ENCODE peak calls at places on chromosomes 11 and 22, in four cellular contexts. E is right lobe of liver, Q is IMR-90, B is endothelial cell of umbilical vein. V is an unnamed sample.
A peak's percentile ranks its signal among the peaks of the same experiment; 100 is the strongest.

GRCh38 chr11:126459691-126460404 is 104.4 kb downstream of the ST3GAL4 start:
- DNase-seq in E (no peak), B (no peak), Q (peak; percentile 91), V (no peak)

GRCh38 chr11:71283960-71284359 is 31.6 kb upstream of the SHANK2 start:
- DNase-seq in Q (no peak), E (no peak), B (no peak), V (no peak)

GRCh38 chr22:47153854-47154542 is 391.5 kb downstream of the TBC1D22A start:
- DNase-seq in B (no peak), E (no peak), Q (peak; percentile 13), V (no peak)

GRCh38 chr11:47412152-47412746 is 3.9 kb downstream of the SLC39A13 start:
- DNase-seq in E (peak; percentile 70), B (no peak), Q (peak; percentile 26), V (peak; percentile 71)

GRCh38 chr22:47056361-47056760 is 293.9 kb downstream of the TBC1D22A start:
- DNase-seq in E (peak; percentile 35), B (no peak), Q (no peak), V (no peak)

GRCh38 chr11:17550455-17551346 is 3.6 kb downstream of the OTOG start:
- DNase-seq in E (no peak), B (no peak), Q (no peak), V (no peak)

GRCh38 chr11:7574491-7575129 is 60.8 kb downstream of the PPFIBP2 start:
- DNase-seq in B (no peak), E (no peak), Q (no peak), V (no peak)

GRCh38 chr11:2489103-2489502 is 44.3 kb downstream of the KCNQ1 start:
- DNase-seq in Q (no peak), E (no peak), B (no peak), V (no peak)

GRCh38 chr11:120780239-120780638 is 243.7 kb upstream of the TBCEL start:
- DNase-seq in E (no peak), Q (peak; percentile 18), B (peak; percentile 80), V (no peak)

GRCh38 chr22:47174671-47175111 is 412.2 kb downstream of the TBC1D22A start:
- DNase-seq in B (no peak), Q (no peak), E (peak; percentile 42), V (no peak)

GRCh38 chr11:114219559-114220349 is 76.4 kb upstream of the NNMT start:
- DNase-seq in Q (peak; percentile 11), E (no peak), B (peak; percentile 95), V (no peak)

GRCh38 chr11:64745219-64745522 is 1.2 kb upstream of the RASGRP2 start:
- DNase-seq in Q (no peak), E (peak; percentile 89), B (peak; percentile 32), V (no peak)

GRCh38 chr11:78168539-78169477 is 19.6 kb downstream of the KCTD21 start:
- DNase-seq in B (peak; percentile 88), E (peak; percentile 90), Q (peak; percentile 88), V (no peak)

GRCh38 chr22:18152519-18152918 is 2.5 kb downstream of the USP18 start:
- DNase-seq in B (no peak), E (no peak), Q (no peak), V (no peak)

GRCh38 chr22:37281646-37282384 is 493 bp upstream of the CYTH4 start:
- DNase-seq in E (no peak), B (no peak), Q (no peak), V (no peak)

GRCh38 chr11:85752890-85753581 is 57.9 kb downstream of the SYTL2 start:
- DNase-seq in E (no peak), Q (no peak), B (peak; percentile 9), V (no peak)

GRCh38 chr22:31177420-31178162 is 17.6 kb downstream of the RNF185 start:
- DNase-seq in Q (peak; percentile 96), E (no peak), B (no peak), V (peak; percentile 40)

GRCh38 chr11:110337570-110338193 is 41.3 kb upstream of the RDX start:
- DNase-seq in E (no peak), B (peak; percentile 73), Q (peak; percentile 52), V (no peak)

GRCh38 chr11:31813242-31813960 is 2.3 kb upstream of the PAX6 start:
- DNase-seq in Q (no peak), E (no peak), B (no peak), V (no peak)

GRCh38 chr11:19209617-19210016 is 7.8 kb upstream of the CSRP3 start:
- DNase-seq in E (no peak), B (no peak), Q (no peak), V (no peak)

GRCh38 chr22:36223504-36223903 is 15.8 kb downstream of the APOL2 start:
- DNase-seq in Q (no peak), B (no peak), E (no peak), V (no peak)

GRCh38 chr22:36218648-36219047 is 17.0 kb upstream of the APOL4 start:
- DNase-seq in Q (no peak), B (no peak), E (no peak), V (no peak)

GRCh38 chr22:36222887-36223450 is 16.4 kb downstream of the APOL2 start:
- DNase-seq in E (no peak), Q (no peak), B (no peak), V (no peak)

GRCh38 chr22:36221799-36222751 is 17.3 kb downstream of the APOL2 start:
- DNase-seq in Q (no peak), B (peak; percentile 60), E (no peak), V (no peak)

DNA sequence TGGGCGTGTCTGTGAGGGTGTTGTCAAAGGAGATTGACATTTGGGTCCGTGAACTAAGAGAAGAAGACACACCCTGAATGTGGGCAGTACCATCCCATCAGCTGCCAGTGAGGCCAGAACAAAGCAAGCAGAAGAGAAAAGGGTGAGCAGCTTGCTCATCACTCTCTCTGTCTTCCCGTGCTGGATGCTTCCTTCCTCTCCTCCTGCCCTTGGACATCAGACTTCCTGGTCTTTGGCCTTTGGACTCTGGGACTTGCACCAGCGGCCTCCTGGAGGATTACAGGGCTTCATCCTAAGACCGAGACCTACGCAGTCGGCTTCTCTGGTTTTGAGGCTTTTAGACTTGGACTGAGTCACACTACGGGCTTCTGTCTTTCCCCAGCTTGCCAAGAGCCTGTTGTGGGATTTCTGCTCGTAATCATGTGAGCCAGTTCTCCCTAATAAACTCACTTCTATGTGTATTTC is 18.8 kb downstream of the APOL2 start:
- DNase-seq in Q (peak; percentile 59), E (no peak), B (peak; percentile 40), V (no peak)
- TF ChIP-seq POLR2A in Q (no peak), E (no peak), B (no peak), V (no peak)

GRCh38 chr11:61971177-61972111 is 4.0 kb upstream of the FTH1 start:
- DNase-seq in Q (peak; percentile 99), E (peak; percentile 98), B (peak; percentile 99), V (peak; percentile 88)
- TF ChIP-seq POLR2A in Q (no peak), E (peak; percentile 70), B (peak; percentile 72), V (no peak)

GRCh38 chr11:57667065-57667714 is 724 bp upstream of the ZDHHC5 start:
- DNase-seq in E (peak; percentile 99), Q (peak; percentile 99), B (peak; percentile 97), V (peak; percentile 80)
- TF ChIP-seq POLR2A in E (no peak), Q (no peak), B (peak; percentile 80), V (peak; percentile 48)

GRCh38 chr11:697811-698311 is 2.2 kb downstream of the TMEM80 start:
- DNase-seq in B (no peak), Q (peak; percentile 76), E (no peak), V (peak; percentile 54)

GRCh38 chr11:698493-699115 is 3.0 kb downstream of the TMEM80 start:
- DNase-seq in B (no peak), E (no peak), Q (no peak), V (no peak)

GRCh38 chr11:695332-695605 is 247 bp upstream of the DEAF1 start:
- DNase-seq in E (no peak), B (no peak), Q (no peak), V (no peak)

GRCh38 chr11:695606-696381 is at the start of gene TMEM80:
- DNase-seq in E (peak; percentile 99), Q (peak; percentile 96), B (peak; percentile 97), V (peak; percentile 75)

DNA sequence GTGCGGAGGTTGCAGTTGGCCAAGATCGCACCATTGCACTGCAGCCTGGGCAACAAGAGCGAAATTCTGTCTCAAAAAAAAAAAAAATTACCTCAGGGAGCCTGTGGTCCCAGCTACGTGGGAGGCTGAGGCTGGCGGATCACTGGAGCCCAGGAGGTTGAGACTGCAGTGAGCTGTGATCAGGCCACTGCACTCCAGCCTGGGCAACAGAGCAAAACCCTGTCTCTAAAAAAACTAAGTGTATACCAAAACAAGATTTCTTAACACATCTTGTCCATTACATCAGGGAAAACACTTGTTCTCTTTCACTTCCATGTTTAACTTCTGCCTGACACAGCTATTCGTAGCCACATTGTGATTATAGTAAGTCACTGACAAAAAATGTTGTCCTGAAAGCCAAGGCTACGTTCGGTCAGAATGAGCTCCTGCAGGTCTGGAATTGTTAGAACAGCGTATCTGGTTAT is 1.4 kb downstream of the TMEM80 start:
- DNase-seq in E (no peak), B (no peak), Q (peak; percentile 90), V (no peak)
- TF ChIP-seq POLR2A in E (no peak), B (no peak), Q (no peak), V (no peak)